ENCODE peak calls at places on chromosome 2, in six cellular contexts. Y is stomach, D is astrocyte of the spinal cord, M is fibroblast of pulmonary artery, K is Caco-2, O is dorsolateral prefrontal cortex. Q is an unnamed sample.

GRCh38 chr2:162006326-162006725 is 67.7 kb downstream of the DPP4 start:
- DNase-seq in Y (no peak), D (no peak), M (no peak), K (no peak), O (no peak), Q (no peak)

GRCh38 chr2:18749912-18750526 is 160.7 kb upstream of the NT5C1B start:
- DNase-seq in Y (peak), D (peak), M (peak), K (peak), O (no peak), Q (peak)

GRCh38 chr2:238881353-238882082 is 33.6 kb downstream of the TWIST2 start:
- DNase-seq in Y (no peak), D (no peak), M (no peak), K (no peak), O (no peak), Q (no peak)

GRCh38 chr2:17539596-17539992 is 902 bp upstream of the VSNL1 start:
- DNase-seq in Y (no peak), D (peak), M (peak), K (peak), O (no peak), Q (no peak)

GRCh38 chr2:46029332-46029811 is 267.8 kb upstream of the EPAS1 start:
- DNase-seq in Y (no peak), D (peak), M (peak), K (no peak), O (no peak), Q (peak)

GRCh38 chr2:96404446-96405373 is 69.1 kb downstream of the NCAPH start:
- DNase-seq in Y (peak), D (no peak), M (no peak), K (no peak), O (peak), Q (no peak)

GRCh38 chr2:36483290-36483689 is 114.7 kb downstream of the FEZ2 start:
- DNase-seq in Y (no peak), D (no peak), M (no peak), K (no peak), O (no peak), Q (no peak)

GRCh38 chr2:46967990-46968647 is 52.5 kb upstream of the MCFD2 start:
- DNase-seq in Y (peak), D (peak), M (peak), K (peak), O (peak), Q (peak)

GRCh38 chr2:199186226-199186864 is 271.4 kb downstream of the SATB2 start:
- DNase-seq in Y (no peak), D (no peak), M (no peak), K (no peak), O (no peak), Q (no peak)

GRCh38 chr2:128494307-128494639 is 175.6 kb upstream of the HS6ST1 start:
- DNase-seq in Y (no peak), D (no peak), M (no peak), K (no peak), O (no peak), Q (no peak)

GRCh38 chr2:6826081-6826913 is 39.4 kb downstream of the CMPK2 start:
- DNase-seq in Y (peak), D (peak), M (peak), K (peak), O (no peak), Q (no peak)

GRCh38 chr2:234550511-234551107 is 53.7 kb upstream of the ARL4C start:
- DNase-seq in Y (peak), D (peak), M (peak), K (peak), O (peak), Q (peak)

DNA sequence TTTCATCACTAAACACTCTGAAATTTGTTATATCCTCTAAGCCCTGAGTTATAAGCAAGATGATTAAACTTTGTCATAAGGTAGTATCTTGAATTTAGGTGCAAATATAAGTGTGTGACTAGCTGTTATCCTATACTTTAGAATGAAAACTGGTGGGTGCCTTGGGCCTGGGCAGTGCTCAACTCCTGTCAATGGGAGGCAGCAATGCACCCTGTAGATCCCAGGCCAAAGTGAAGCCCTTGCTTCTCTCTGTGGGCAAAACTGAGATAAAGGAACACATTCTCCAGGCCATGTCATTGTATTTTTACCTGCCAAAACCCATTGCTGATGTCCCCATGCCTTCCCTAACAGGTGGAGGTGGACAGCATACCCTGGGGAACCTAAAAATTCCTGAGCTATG is 525.2 kb downstream of the TNS1 start:
- DNase-seq in Y (no peak), D (no peak), M (no peak), K (no peak), O (no peak), Q (no peak)
- TF ChIP-seq CTCF in Y (no peak), D (no peak), M (no peak), K (no peak), O (no peak), Q (no peak)

GRCh38 chr2:8267721-8268120 is 414.1 kb upstream of the ID2 start:
- DNase-seq in Y (no peak), D (no peak), M (no peak), K (no peak), O (no peak), Q (no peak)

GRCh38 chr2:8267103-8267502 is 414.8 kb upstream of the ID2 start:
- DNase-seq in Y (no peak), D (no peak), M (no peak), K (no peak), O (no peak), Q (no peak)

GRCh38 chr2:8265827-8266226 is 416.0 kb upstream of the ID2 start:
- DNase-seq in Y (no peak), D (no peak), M (no peak), K (no peak), O (no peak), Q (no peak)

GRCh38 chr2:8268172-8268783 is 413.6 kb upstream of the ID2 start:
- DNase-seq in Y (no peak), D (peak), M (peak), K (no peak), O (no peak), Q (no peak)

DNA sequence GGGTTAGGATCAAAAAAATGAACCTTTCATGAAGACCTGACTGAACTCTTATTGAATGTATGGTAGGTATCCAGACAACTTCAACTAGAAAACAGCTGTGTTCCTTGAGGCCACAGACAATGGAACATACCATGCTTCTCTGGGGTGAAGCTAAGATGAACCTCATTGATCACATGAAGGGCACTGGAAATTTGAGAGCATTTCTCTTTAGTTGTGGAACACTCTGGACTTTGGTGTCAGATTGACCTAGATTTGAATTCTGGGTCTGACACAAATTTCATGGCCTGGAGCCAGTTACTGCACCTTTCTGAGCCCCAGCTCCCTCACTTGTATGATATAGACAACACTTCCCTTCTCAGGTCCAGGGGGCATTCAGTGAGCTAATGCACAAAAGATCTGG is 411.2 kb upstream of the ID2 start:
- DNase-seq in Y (no peak), D (no peak), M (no peak), K (no peak), O (no peak), Q (no peak)
- H3K4me3 ChIP-seq in Y (no peak), D (no peak), M (no peak), K (no peak), O (no peak), Q (no peak)

GRCh38 chr2:43522177-43522576 is 73.7 kb downstream of the THADA start:
- DNase-seq in Y (no peak), D (no peak), M (no peak), K (no peak), O (no peak), Q (no peak)

GRCh38 chr2:43521568-43521967 is 74.3 kb downstream of the THADA start:
- DNase-seq in Y (no peak), D (no peak), M (no peak), K (no peak), O (no peak), Q (no peak)

GRCh38 chr2:43525506-43525905 is 70.3 kb downstream of the THADA start:
- DNase-seq in Y (no peak), D (no peak), M (no peak), K (no peak), O (no peak), Q (no peak)

GRCh38 chr2:43526994-43527393 is 68.8 kb downstream of the THADA start:
- DNase-seq in Y (no peak), D (no peak), M (no peak), K (no peak), O (no peak), Q (no peak)

DNA sequence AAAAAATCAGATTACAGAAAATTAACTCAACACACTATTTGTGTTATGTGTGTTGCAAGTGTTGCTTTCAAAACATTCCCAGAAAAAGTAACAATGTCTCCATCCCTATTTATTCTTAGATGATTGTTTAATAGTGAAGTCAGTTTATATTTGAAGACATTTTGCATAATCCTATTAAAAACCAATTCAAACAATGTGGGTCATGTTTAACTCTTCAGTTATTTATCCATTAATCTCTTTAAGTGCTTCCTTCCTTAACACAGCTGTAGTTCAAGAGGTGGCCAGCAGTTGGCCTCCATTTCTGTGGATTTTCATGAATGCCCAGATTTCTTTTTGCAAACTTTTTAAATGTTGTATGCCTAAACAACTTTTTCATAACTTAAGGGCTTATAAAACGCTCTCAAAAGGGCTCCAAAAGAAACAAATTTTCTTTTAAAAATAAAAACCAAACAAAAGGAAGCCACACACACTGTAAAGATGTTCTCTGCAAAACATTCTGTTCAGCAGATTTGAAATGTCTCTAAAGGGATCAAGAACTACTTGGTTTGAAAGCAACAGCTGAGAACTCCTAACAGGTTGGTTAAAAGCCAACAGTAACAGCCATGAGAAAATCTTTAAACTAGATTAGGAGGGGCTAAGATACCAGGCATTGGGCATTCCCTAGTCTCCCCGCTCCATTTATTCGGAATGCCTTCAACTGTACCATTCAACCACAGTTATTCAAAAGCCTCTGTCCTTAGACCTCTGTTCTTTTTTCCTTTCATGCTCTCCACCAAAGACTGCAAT is 71.5 kb downstream of the THADA start:
- DNase-seq in Y (no peak), D (no peak), M (no peak), K (no peak), O (no peak), Q (no peak)
- TF ChIP-seq CTCF in Y (peak), D (peak), M (peak), K (peak), O (no peak), Q (peak)

DNA sequence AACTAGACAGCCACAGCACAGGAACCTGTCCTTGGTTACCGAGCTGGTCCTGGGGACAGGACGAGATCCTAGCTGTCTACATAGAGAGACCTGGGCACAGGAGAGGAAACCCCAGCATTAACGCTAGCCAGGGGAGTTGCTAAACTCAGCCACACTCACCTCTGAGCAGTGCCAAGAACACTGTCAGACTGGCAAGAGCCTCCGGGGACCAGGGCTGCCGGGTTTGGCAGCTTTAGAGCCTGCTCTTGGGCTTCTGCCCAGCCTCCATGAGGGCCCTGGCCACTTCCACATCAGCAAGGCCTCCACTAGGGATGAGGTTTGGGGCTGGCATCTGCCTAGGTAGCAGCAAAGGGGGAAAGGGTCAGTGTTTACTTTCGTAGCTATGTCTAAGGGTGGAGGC is 6.7 kb downstream of the TMBIM1 start:
- DNase-seq in Y (peak), D (peak), M (peak), K (no peak), O (peak), Q (peak)
- H3K4me3 ChIP-seq in Y (peak), D (no peak), M (peak), K (no peak), O (peak), Q (peak)

GRCh38 chr2:168237741-168238140 is 9.7 kb downstream of the STK39 start:
- DNase-seq in Y (no peak), D (no peak), M (no peak), K (no peak), O (no peak), Q (no peak)
- TF ChIP-seq CTCF in Y (no peak), D (no peak), M (no peak), K (no peak), O (no peak), Q (no peak)

DNA sequence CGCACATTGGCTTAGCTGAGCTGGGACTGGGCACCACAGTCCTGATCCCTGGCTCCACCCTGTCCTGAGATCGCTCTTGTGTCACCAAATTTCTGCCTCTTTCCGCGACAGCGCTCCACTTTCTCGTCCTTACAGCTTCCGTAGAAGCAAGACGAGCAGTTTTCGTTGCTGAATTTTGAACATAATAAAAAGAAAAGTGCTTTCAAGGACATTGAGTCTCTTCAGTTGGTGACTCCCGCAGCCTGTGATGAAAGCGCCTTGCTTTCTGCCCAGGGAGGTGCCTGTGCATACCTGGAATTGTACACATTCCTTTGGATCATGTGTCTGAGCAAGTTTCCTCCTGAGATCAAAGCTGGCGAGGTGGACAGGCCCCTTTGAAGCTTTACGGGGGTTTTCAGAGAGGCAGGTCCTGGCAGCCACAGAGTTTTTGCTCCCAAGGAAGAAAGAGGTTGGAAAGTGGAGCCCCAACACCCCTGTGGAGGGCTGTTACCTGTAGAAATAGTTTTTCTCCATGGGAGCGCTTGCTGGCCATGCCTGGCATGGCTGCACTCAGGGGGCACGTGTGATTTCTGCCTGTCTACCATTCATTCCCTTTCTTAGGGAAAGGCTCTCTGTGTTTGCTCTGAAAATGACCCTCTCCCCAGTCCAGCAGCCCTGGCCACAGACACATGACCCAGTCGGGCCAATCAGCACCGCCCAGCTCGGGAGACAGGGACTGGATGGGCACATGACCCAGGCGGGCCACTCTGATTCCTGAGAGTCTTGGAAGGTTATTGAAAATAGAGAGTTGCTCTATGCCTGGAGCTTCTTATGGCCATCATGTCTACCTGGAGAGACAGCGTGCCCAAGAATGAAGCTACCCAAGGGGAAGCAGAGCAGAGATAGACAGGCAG is 115.6 kb upstream of the OTOS start:
- DNase-seq in Y (peak), D (no peak), M (no peak), K (peak), O (no peak), Q (no peak)
- H3K4me3 ChIP-seq in Y (no peak), D (no peak), M (no peak), K (peak), O (no peak), Q (no peak)

GRCh38 chr2:66490588-66491001 is 55.7 kb downstream of the MEIS1 start:
- DNase-seq in Y (no peak), D (peak), M (peak), K (no peak), O (no peak), Q (no peak)
- TF ChIP-seq CTCF in Y (no peak), D (no peak), M (no peak), K (no peak), O (no peak), Q (no peak)

DNA sequence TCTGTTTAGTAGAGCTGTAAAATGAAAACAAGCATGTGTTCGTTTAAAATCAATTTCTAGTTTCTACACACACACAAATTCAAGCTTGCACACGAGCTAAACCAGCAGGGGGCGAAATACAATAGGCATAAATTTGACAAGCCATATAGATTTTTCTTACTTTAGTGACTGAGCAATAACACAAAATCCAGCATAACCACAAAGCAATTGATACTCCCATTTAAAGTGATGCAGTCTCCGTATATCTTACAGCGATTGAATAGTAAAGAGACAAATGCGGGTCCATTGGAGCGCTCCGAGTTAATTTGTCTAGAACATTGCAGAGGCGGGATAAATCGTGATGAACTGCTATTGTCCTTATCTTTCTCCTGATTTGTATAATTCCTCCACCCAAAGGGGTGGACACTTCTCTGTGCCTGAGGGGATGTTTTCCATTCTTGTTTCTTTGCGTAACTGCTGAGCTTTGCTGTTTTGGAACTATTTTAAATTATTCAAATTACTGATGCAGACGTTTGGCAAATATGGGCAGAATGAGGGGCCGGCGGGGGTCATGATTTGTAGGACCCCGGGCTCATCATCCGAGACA is 1.2 kb upstream of the AFTPH start:
- DNase-seq in Y (peak), D (peak), M (peak), K (peak), O (no peak), Q (peak)
- H3K4me3 ChIP-seq in Y (peak), D (peak), M (peak), K (peak), O (peak), Q (peak)

GRCh38 chr2:221635949-221636348 is 63.8 kb upstream of the EPHA4 start:
- DNase-seq in Y (no peak), D (no peak), M (no peak), K (peak), O (no peak), Q (no peak)
- TF ChIP-seq CTCF in Y (no peak), D (peak), M (no peak), K (peak), O (no peak), Q (peak)

Q was measured in astrocyte of the cerebellum.